ENCODE peak calls at places on chromosome 4, in ten cellular contexts. M is heart right ventricle; D is AG09319; T is NCI-H524; Y is NCI-H1105 treated with DMSO at 0.1 percent for 48 hours; S is M059J; L is activated naive CD4-positive, alpha-beta T cell treated with Interleukin-2 at 50 U/mL for 16 hours; J is fibroblast of lung; V is NCI-H2081; E is NCI-H1092 treated with DMSO at 0.1 percent for 48 hours. Z is an unnamed sample.

GRCh38 chr4:98290511-98290910 is 29.3 kb downstream of the RAP1GDS1 start:
- DNase-seq in M (no peak), D (peak; percentile 66), T (no peak), Y (no peak), S (no peak), L (no peak), J (peak; percentile 76), V (no peak), E (no peak), Z (no peak)

GRCh38 chr4:89056953-89057398 is at the start of gene FAM13A:
- DNase-seq in M (peak; percentile 84), D (peak; percentile 92), T (peak; percentile 88), Y (peak; percentile 92), S (peak; percentile 93), L (no peak), J (peak; percentile 99), V (peak; percentile 85), E (peak; percentile 92), Z (peak; percentile 91)

GRCh38 chr4:28373601-28374000 is 1513.0 kb downstream of the STIM2 start:
- DNase-seq in M (no peak), D (no peak), T (no peak), Y (no peak), S (peak; percentile 15), L (no peak), J (peak; percentile 42), V (no peak), E (no peak), Z (no peak)

GRCh38 chr4:169305651-169306050 is 34.9 kb upstream of the SH3RF1 start:
- DNase-seq in M (peak; percentile 20), D (no peak), T (no peak), Y (no peak), S (peak; percentile 44), L (no peak), J (peak; percentile 19), V (no peak), E (no peak), Z (no peak)

GRCh38 chr4:11228575-11228974 is 200.1 kb downstream of the HS3ST1 start:
- DNase-seq in M (no peak), D (no peak), T (no peak), Y (peak; percentile 68), S (no peak), L (no peak), J (no peak), V (peak; percentile 62), E (peak; percentile 57), Z (no peak)

GRCh38 chr4:112343330-112343729 is 46.2 kb downstream of the ALPK1 start:
- DNase-seq in M (no peak), D (no peak), T (no peak), Y (peak; percentile 14), S (no peak), L (no peak), J (no peak), V (no peak), E (peak; percentile 93), Z (no peak)

GRCh38 chr4:84966382-84967291 is at the start of gene WDFY3:
- DNase-seq in M (peak; percentile 90), D (peak; percentile 75), T (peak; percentile 69), Y (peak; percentile 79), S (peak; percentile 88), L (no peak), J (peak; percentile 89), V (peak; percentile 70), E (peak; percentile 94), Z (peak; percentile 63)

GRCh38 chr4:52588771-52589591 is 70.1 kb downstream of the USP46 start:
- DNase-seq in M (no peak), D (no peak), T (no peak), Y (no peak), S (peak; percentile 70), L (peak; percentile 47), J (peak; percentile 97), V (no peak), E (no peak), Z (no peak)

GRCh38 chr4:165627128-165627527 is 245.9 kb upstream of the TLL1 start:
- DNase-seq in M (no peak), D (no peak), T (no peak), Y (no peak), S (no peak), L (no peak), J (no peak), V (no peak), E (no peak), Z (no peak)

GRCh38 chr4:7806080-7806630 is 133.5 kb downstream of the AFAP1 start:
- DNase-seq in M (peak; percentile 88), D (no peak), T (no peak), Y (no peak), S (no peak), L (no peak), J (peak; percentile 79), V (no peak), E (no peak), Z (no peak)

GRCh38 chr4:97215426-97215825 is 927.9 kb downstream of the STPG2 start:
- DNase-seq in M (no peak), D (no peak), T (peak; percentile 43), Y (no peak), S (no peak), L (no peak), J (no peak), V (no peak), E (no peak), Z (no peak)

GRCh38 chr4:57270350-57270749 is 160.2 kb upstream of the IGFBP7 start:
- DNase-seq in M (peak; percentile 69), D (no peak), T (no peak), Y (no peak), S (no peak), L (no peak), J (no peak), V (no peak), E (no peak), Z (no peak)

GRCh38 chr4:19327364-19327763 is 924.3 kb upstream of the SLIT2 start:
- DNase-seq in M (no peak), D (no peak), T (no peak), Y (no peak), S (peak; percentile 15), L (no peak), J (peak; percentile 12), V (no peak), E (no peak), Z (no peak)

GRCh38 chr4:169492436-169493163 is 119.8 kb downstream of the NEK1 start:
- DNase-seq in M (no peak), D (no peak), T (no peak), Y (peak; percentile 22), S (peak; percentile 30), L (peak; percentile 19), J (peak; percentile 17), V (peak; percentile 39), E (peak; percentile 3), Z (peak; percentile 19)